ENCODE peak calls at places on chromosomes 1 and 21, in ten cellular contexts. P is GM13977; J is choroid plexus epithelial cell; T is cardiac fibroblast; F is AG09309; A is bronchial epithelial cell; Q is CD4-positive, alpha-beta T cell; H is upper lobe of right lung; I is Panc1; D is endothelial cell. X is an unnamed sample.

GRCh38 chr1:180131510-180131909 is 23.2 kb upstream of the QSOX1 start:
- DNase-seq in H (no peak), T (peak; percentile 86), F (peak; percentile 87), D (no peak), P (no peak), Q (no peak), A (peak; percentile 77), J (peak; percentile 97), I (no peak), X (no peak)

GRCh38 chr1:182909578-182909977 is 43.4 kb downstream of the SHCBP1L start:
- DNase-seq in A (no peak), H (no peak), Q (no peak), D (no peak), P (no peak), T (no peak), J (no peak), I (no peak), F (no peak), X (no peak)

GRCh38 chr1:1345860-1346500 is 3.2 kb downstream of the DVL1 start:
- DNase-seq in D (no peak), P (no peak), I (no peak), A (no peak), H (no peak), T (no peak), Q (no peak), J (no peak), F (no peak), X (no peak)

GRCh38 chr1:231818342-231818741 is 191.8 kb downstream of the DISC1 start:
- DNase-seq in A (no peak), Q (no peak), I (no peak), H (no peak), D (no peak), P (no peak), J (no peak), T (peak; percentile 44), F (no peak), X (no peak)

GRCh38 chr21:37208056-37208705 is 59.0 kb downstream of the VPS26C start:
- DNase-seq in A (no peak), I (no peak), T (no peak), F (no peak), P (peak; percentile 77), H (peak; percentile 84), D (no peak), J (no peak), Q (no peak), X (peak; percentile 83)

GRCh38 chr1:55504306-55504706 is 289.1 kb upstream of the USP24 start:
- DNase-seq in T (peak; percentile 6), Q (no peak), D (no peak), J (no peak), F (no peak), P (no peak), H (no peak), A (no peak), I (no peak), X (no peak)

GRCh38 chr1:179743679-179744400 is 749 bp downstream of the FAM163A start:
- DNase-seq in H (no peak), T (no peak), D (peak; percentile 30), P (peak; percentile 43), F (no peak), A (no peak), Q (no peak), I (no peak), J (no peak), X (peak; percentile 30)

GRCh38 chr1:96309783-96310182 is 411.8 kb upstream of the PTBP2 start:
- DNase-seq in P (no peak), H (no peak), D (no peak), Q (no peak), A (peak; percentile 78), T (peak; percentile 73), J (peak; percentile 84), I (no peak), F (peak; percentile 23), X (no peak)

GRCh38 chr1:67532452-67533216 is 102.4 kb upstream of the SERBP1 start:
- DNase-seq in H (no peak), T (peak; percentile 93), I (peak; percentile 80), D (peak; percentile 49), A (peak; percentile 90), J (peak; percentile 96), P (peak; percentile 61), Q (no peak), F (peak; percentile 79), X (peak; percentile 57)

GRCh38 chr21:31395268-31395667 is 51.2 kb upstream of the TIAM1 start:
- DNase-seq in A (no peak), T (no peak), D (no peak), I (no peak), H (no peak), P (no peak), F (no peak), J (no peak), Q (no peak), X (no peak)

GRCh38 chr1:155043793-155044192 is 7.3 kb upstream of the ADAM15 start:
- DNase-seq in D (no peak), H (no peak), F (no peak), T (no peak), I (no peak), J (no peak), Q (no peak), A (no peak), P (no peak), X (no peak)

GRCh38 chr21:45767071-45768006 is 123.8 kb downstream of the PCBP3 start:
- DNase-seq in H (no peak), T (peak; percentile 41), F (peak; percentile 3), J (peak; percentile 30), A (no peak), D (no peak), I (no peak), Q (peak; percentile 51), P (no peak), X (no peak)

GRCh38 chr1:172662464-172663109 is 3.7 kb downstream of the FASLG start:
- DNase-seq in J (peak; percentile 97), A (peak; percentile 68), T (peak; percentile 72), D (no peak), Q (peak; percentile 78), P (peak; percentile 60), H (peak; percentile 68), F (peak; percentile 53), I (no peak), X (peak; percentile 73)

GRCh38 chr1:45499415-45499769 is 481 bp downstream of the CCDC163 start:
- DNase-seq in I (no peak), T (no peak), Q (no peak), D (peak; percentile 16), F (no peak), J (peak; percentile 30), A (no peak), H (no peak), P (peak; percentile 47), X (peak; percentile 37)

GRCh38 chr21:24197132-24197643 is 1410.1 kb downstream of the MRPL39 start:
- DNase-seq in F (no peak), H (no peak), I (no peak), Q (no peak), A (no peak), J (no peak), D (no peak), T (no peak), P (no peak), X (no peak)

GRCh38 chr1:183567584-183567983 is 22.7 kb downstream of the NCF2 start:
- DNase-seq in H (peak; percentile 81), D (no peak), I (no peak), J (peak; percentile 50), A (peak; percentile 85), T (peak; percentile 23), Q (no peak), P (no peak), F (no peak), X (peak; percentile 57)

GRCh38 chr1:25036117-25036546 is 106.1 kb upstream of the RUNX3 start:
- DNase-seq in A (no peak), H (no peak), P (no peak), I (no peak), T (no peak), Q (no peak), F (no peak), D (no peak), J (no peak), X (no peak)

GRCh38 chr1:157035121-157035520 is 10.4 kb downstream of the ARHGEF11 start:
- DNase-seq in D (no peak), T (no peak), J (no peak), Q (no peak), H (no peak), F (no peak), P (no peak), A (no peak), I (no peak), X (no peak)

GRCh38 chr21:27759091-27759659 is 792.3 kb upstream of the ADAMTS5 start:
- DNase-seq in T (no peak), F (no peak), P (no peak), H (peak; percentile 66), D (peak; percentile 9), A (no peak), Q (no peak), J (no peak), I (no peak), X (no peak)
- TF ChIP-seq CTCF in T (peak; percentile 58), F (peak; percentile 48), P (no peak), H (peak; percentile 43), D (no peak), A (peak; percentile 66), Q (no peak), J (peak; percentile 47), I (no peak), X (no peak)

GRCh38 chr1:2623571-2624337 is 9.1 kb downstream of the MMEL1 start:
- DNase-seq in J (no peak), T (no peak), A (no peak), H (peak; percentile 51), P (no peak), F (no peak), I (no peak), D (no peak), Q (no peak), X (no peak)
- TF ChIP-seq CTCF in J (no peak), T (no peak), A (no peak), H (no peak), P (no peak), F (no peak), I (no peak), D (no peak), Q (no peak), X (no peak)

DNA sequence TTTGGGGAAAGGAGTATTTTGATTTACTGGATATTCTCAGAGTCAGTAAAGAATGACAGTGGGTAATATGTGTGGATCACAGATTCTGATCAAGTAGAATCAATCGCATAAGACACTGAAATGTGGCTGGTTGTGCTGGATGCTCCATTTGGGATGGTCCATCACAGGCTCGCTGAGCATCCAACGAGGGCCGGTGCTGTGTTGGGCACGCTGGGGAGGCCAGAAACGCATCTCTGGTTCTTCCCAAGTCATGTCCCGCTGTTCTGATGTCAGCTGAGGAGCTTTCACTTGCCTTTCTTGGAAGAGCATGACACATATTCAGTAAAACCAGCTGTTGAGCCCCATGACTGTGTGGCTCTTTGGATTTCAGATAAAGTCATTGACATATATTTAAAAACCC is 72.0 kb downstream of the UMODL1 start:
- DNase-seq in P (no peak), Q (no peak), I (no peak), D (no peak), F (no peak), T (no peak), H (no peak), J (no peak), A (no peak), X (no peak)
- TF ChIP-seq CTCF in P (no peak), Q (no peak), I (no peak), D (no peak), F (no peak), T (no peak), H (no peak), J (no peak), A (no peak), X (no peak)

DNA sequence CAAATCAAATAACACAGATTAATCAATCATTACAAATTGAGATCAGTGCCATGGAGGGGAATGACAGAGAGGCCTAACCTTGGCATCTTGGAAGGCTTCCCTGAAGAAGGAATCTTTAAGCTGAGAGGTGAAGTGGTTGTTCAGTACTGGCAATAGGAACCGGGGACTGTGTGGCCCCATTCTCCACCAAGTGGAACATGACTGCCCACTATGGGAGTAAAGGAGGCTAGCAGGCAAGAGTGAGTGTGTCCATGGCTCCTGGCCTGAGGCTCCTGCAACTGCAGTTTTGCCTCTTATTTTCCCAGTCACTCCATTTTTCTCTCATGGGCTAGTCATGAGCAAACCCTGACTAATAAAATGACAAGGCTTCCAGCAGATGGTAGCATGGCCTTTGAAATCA is 112.2 kb upstream of the GJB5 start:
- DNase-seq in Q (no peak), P (no peak), T (no peak), J (no peak), I (no peak), D (peak; percentile 35), H (no peak), A (no peak), F (no peak), X (no peak)
- TF ChIP-seq CTCF in Q (no peak), P (no peak), T (no peak), J (no peak), I (no peak), D (peak; percentile 33), H (no peak), A (no peak), F (peak; percentile 6), X (no peak)